ENCODE peak calls at places on chromosomes 6 and 20, in six cellular contexts. One of them, this sample, is unnamed.

GRCh38 chr6:143264291-143264834 is 186.1 kb downstream of the ADAT2 start:
- DNase-seq in CD8-positive, alpha-beta memory T cell: no peak
- DNase-seq in CD4-positive, alpha-beta T cell: no peak
- DNase-seq in IMR-90: no peak
- DNase-seq in naive thymus-derived CD4-positive, alpha-beta T cell: no peak
- DNase-seq in SK-N-SH: peak
- DNase-seq in this sample: no peak

GRCh38 chr6:12075067-12075563 is 63.0 kb downstream of the HIVEP1 start:
- DNase-seq in SK-N-SH: no peak
- DNase-seq in IMR-90: no peak
- DNase-seq in naive thymus-derived CD4-positive, alpha-beta T cell: peak
- DNase-seq in CD4-positive, alpha-beta T cell: no peak
- DNase-seq in CD8-positive, alpha-beta memory T cell: peak
- DNase-seq in this sample: no peak

GRCh38 chr6:88268508-88268907 is 102.4 kb upstream of the CNR1 start:
- DNase-seq in naive thymus-derived CD4-positive, alpha-beta T cell: no peak
- DNase-seq in IMR-90: no peak
- DNase-seq in SK-N-SH: peak
- DNase-seq in CD4-positive, alpha-beta T cell: no peak
- DNase-seq in CD8-positive, alpha-beta memory T cell: no peak
- DNase-seq in this sample: no peak

GRCh38 chr20:23135449-23136447 is 49.6 kb upstream of the CD93 start:
- DNase-seq in CD8-positive, alpha-beta memory T cell: no peak
- DNase-seq in IMR-90: no peak
- DNase-seq in CD4-positive, alpha-beta T cell: no peak
- DNase-seq in SK-N-SH: no peak
- DNase-seq in naive thymus-derived CD4-positive, alpha-beta T cell: no peak
- DNase-seq in this sample: no peak

GRCh38 chr6:87561012-87561411 is 28.8 kb downstream of the RARS2 start:
- DNase-seq in IMR-90: peak
- DNase-seq in SK-N-SH: no peak
- DNase-seq in CD8-positive, alpha-beta memory T cell: no peak
- DNase-seq in naive thymus-derived CD4-positive, alpha-beta T cell: no peak
- DNase-seq in CD4-positive, alpha-beta T cell: no peak
- DNase-seq in this sample: no peak

GRCh38 chr6:71499667-71500066 is 211.1 kb downstream of the OGFRL1 start:
- DNase-seq in CD8-positive, alpha-beta memory T cell: no peak
- DNase-seq in naive thymus-derived CD4-positive, alpha-beta T cell: no peak
- DNase-seq in CD4-positive, alpha-beta T cell: no peak
- DNase-seq in IMR-90: no peak
- DNase-seq in SK-N-SH: no peak
- DNase-seq in this sample: no peak

GRCh38 chr6:139533573-139534471 is 159.4 kb upstream of the CITED2 start:
- DNase-seq in SK-N-SH: no peak
- DNase-seq in IMR-90: peak
- DNase-seq in CD4-positive, alpha-beta T cell: no peak
- DNase-seq in naive thymus-derived CD4-positive, alpha-beta T cell: no peak
- DNase-seq in CD8-positive, alpha-beta memory T cell: no peak
- DNase-seq in this sample: peak

GRCh38 chr6:64904616-64905015 is 802.4 kb downstream of the EYS start:
- DNase-seq in CD8-positive, alpha-beta memory T cell: no peak
- DNase-seq in naive thymus-derived CD4-positive, alpha-beta T cell: no peak
- DNase-seq in SK-N-SH: no peak
- DNase-seq in CD4-positive, alpha-beta T cell: no peak
- DNase-seq in IMR-90: no peak
- DNase-seq in this sample: no peak

GRCh38 chr6:138971601-138972000 is 16.5 kb downstream of the REPS1 start:
- DNase-seq in SK-N-SH: no peak
- DNase-seq in CD4-positive, alpha-beta T cell: no peak
- DNase-seq in naive thymus-derived CD4-positive, alpha-beta T cell: no peak
- DNase-seq in CD8-positive, alpha-beta memory T cell: no peak
- DNase-seq in IMR-90: peak
- DNase-seq in this sample: no peak

GRCh38 chr6:7836371-7837026 is 74.1 kb downstream of the TXNDC5 start:
- DNase-seq in CD8-positive, alpha-beta memory T cell: no peak
- DNase-seq in SK-N-SH: no peak
- DNase-seq in naive thymus-derived CD4-positive, alpha-beta T cell: no peak
- DNase-seq in IMR-90: no peak
- DNase-seq in CD4-positive, alpha-beta T cell: no peak
- DNase-seq in this sample: no peak

GRCh38 chr6:34129753-34130152 is 16.1 kb downstream of the GRM4 start:
- DNase-seq in CD4-positive, alpha-beta T cell: no peak
- DNase-seq in CD8-positive, alpha-beta memory T cell: no peak
- DNase-seq in SK-N-SH: no peak
- DNase-seq in naive thymus-derived CD4-positive, alpha-beta T cell: no peak
- DNase-seq in IMR-90: no peak
- DNase-seq in this sample: no peak

GRCh38 chr6:97292671-97293070 is 9.7 kb upstream of the MMS22L start:
- DNase-seq in SK-N-SH: no peak
- DNase-seq in IMR-90: peak
- DNase-seq in CD8-positive, alpha-beta memory T cell: no peak
- DNase-seq in CD4-positive, alpha-beta T cell: no peak
- DNase-seq in naive thymus-derived CD4-positive, alpha-beta T cell: no peak
- DNase-seq in this sample: no peak

GRCh38 chr20:60395993-60396392 is 437.8 kb downstream of the CDH26 start:
- DNase-seq in CD4-positive, alpha-beta T cell: no peak
- DNase-seq in CD8-positive, alpha-beta memory T cell: no peak
- DNase-seq in IMR-90: no peak
- DNase-seq in naive thymus-derived CD4-positive, alpha-beta T cell: no peak
- DNase-seq in SK-N-SH: peak
- DNase-seq in this sample: no peak

GRCh38 chr6:16136536-16137450 is 7.9 kb downstream of the MYLIP start:
- DNase-seq in CD4-positive, alpha-beta T cell: peak
- DNase-seq in SK-N-SH: no peak
- DNase-seq in naive thymus-derived CD4-positive, alpha-beta T cell: no peak
- DNase-seq in CD8-positive, alpha-beta memory T cell: peak
- DNase-seq in IMR-90: peak
- DNase-seq in this sample: no peak

GRCh38 chr6:6840831-6841263 is 252.3 kb downstream of the LY86 start:
- DNase-seq in naive thymus-derived CD4-positive, alpha-beta T cell: no peak
- DNase-seq in SK-N-SH: no peak
- DNase-seq in IMR-90: no peak
- DNase-seq in CD4-positive, alpha-beta T cell: no peak
- DNase-seq in CD8-positive, alpha-beta memory T cell: no peak
- DNase-seq in this sample: no peak

GRCh38 chr20:50285376-50286173 is 94.9 kb downstream of the CEBPB start:
- DNase-seq in IMR-90: peak
- DNase-seq in naive thymus-derived CD4-positive, alpha-beta T cell: no peak
- DNase-seq in CD4-positive, alpha-beta T cell: no peak
- DNase-seq in CD8-positive, alpha-beta memory T cell: no peak
- DNase-seq in SK-N-SH: peak
- DNase-seq in this sample: no peak

GRCh38 chr6:161171207-161171606 is 102.7 kb downstream of the AGPAT4 start:
- DNase-seq in CD8-positive, alpha-beta memory T cell: no peak
- DNase-seq in naive thymus-derived CD4-positive, alpha-beta T cell: no peak
- DNase-seq in IMR-90: no peak
- DNase-seq in CD4-positive, alpha-beta T cell: no peak
- DNase-seq in SK-N-SH: no peak
- DNase-seq in this sample: no peak

GRCh38 chr6:72182337-72183246 is 296.2 kb downstream of the RIMS1 start:
- DNase-seq in IMR-90: peak
- DNase-seq in CD8-positive, alpha-beta memory T cell: no peak
- DNase-seq in naive thymus-derived CD4-positive, alpha-beta T cell: no peak
- DNase-seq in SK-N-SH: peak
- DNase-seq in CD4-positive, alpha-beta T cell: no peak
- DNase-seq in this sample: peak

GRCh38 chr6:41560440-41561192 is 14.4 kb downstream of the FOXP4 start:
- DNase-seq in CD4-positive, alpha-beta T cell: peak
- DNase-seq in CD8-positive, alpha-beta memory T cell: peak
- DNase-seq in naive thymus-derived CD4-positive, alpha-beta T cell: peak
- DNase-seq in SK-N-SH: no peak
- DNase-seq in IMR-90: no peak
- DNase-seq in this sample: peak

GRCh38 chr6:155195903-155196302 is 67.9 kb upstream of the CLDN20 start:
- DNase-seq in SK-N-SH: no peak
- DNase-seq in CD8-positive, alpha-beta memory T cell: no peak
- DNase-seq in naive thymus-derived CD4-positive, alpha-beta T cell: no peak
- DNase-seq in CD4-positive, alpha-beta T cell: no peak
- DNase-seq in IMR-90: no peak
- DNase-seq in this sample: no peak

GRCh38 chr20:2692886-2693285 is 306 bp downstream of the EBF4 start:
- DNase-seq in SK-N-SH: no peak
- DNase-seq in naive thymus-derived CD4-positive, alpha-beta T cell: peak
- DNase-seq in CD8-positive, alpha-beta memory T cell: peak
- DNase-seq in IMR-90: no peak
- DNase-seq in CD4-positive, alpha-beta T cell: no peak
- DNase-seq in this sample: no peak

GRCh38 chr20:34753706-34754461 is 49.7 kb downstream of the TP53INP2 start:
- DNase-seq in CD8-positive, alpha-beta memory T cell: no peak
- DNase-seq in IMR-90: peak
- DNase-seq in CD4-positive, alpha-beta T cell: no peak
- DNase-seq in naive thymus-derived CD4-positive, alpha-beta T cell: no peak
- DNase-seq in SK-N-SH: no peak
- DNase-seq in this sample: no peak

GRCh38 chr20:6765469-6766058 is 1.9 kb upstream of the BMP2 start:
- DNase-seq in CD8-positive, alpha-beta memory T cell: no peak
- DNase-seq in SK-N-SH: peak
- DNase-seq in IMR-90: peak
- DNase-seq in CD4-positive, alpha-beta T cell: no peak
- DNase-seq in naive thymus-derived CD4-positive, alpha-beta T cell: no peak
- DNase-seq in this sample: no peak

GRCh38 chr20:6768228-6769185 is 1.0 kb downstream of the BMP2 start:
- DNase-seq in CD8-positive, alpha-beta memory T cell: no peak
- DNase-seq in IMR-90: peak
- DNase-seq in naive thymus-derived CD4-positive, alpha-beta T cell: no peak
- DNase-seq in CD4-positive, alpha-beta T cell: no peak
- DNase-seq in SK-N-SH: peak
- DNase-seq in this sample: peak

GRCh38 chr20:6766433-6766832 is 1.1 kb upstream of the BMP2 start:
- DNase-seq in SK-N-SH: no peak
- DNase-seq in CD8-positive, alpha-beta memory T cell: no peak
- DNase-seq in naive thymus-derived CD4-positive, alpha-beta T cell: no peak
- DNase-seq in CD4-positive, alpha-beta T cell: no peak
- DNase-seq in IMR-90: no peak
- DNase-seq in this sample: peak

GRCh38 chr20:6767166-6767535 is 335 bp upstream of the BMP2 start:
- DNase-seq in CD8-positive, alpha-beta memory T cell: no peak
- DNase-seq in naive thymus-derived CD4-positive, alpha-beta T cell: no peak
- DNase-seq in IMR-90: no peak
- DNase-seq in SK-N-SH: no peak
- DNase-seq in CD4-positive, alpha-beta T cell: no peak
- DNase-seq in this sample: no peak

GRCh38 chr20:6767536-6768227 is at the start of gene BMP2:
- DNase-seq in SK-N-SH: peak
- DNase-seq in IMR-90: peak
- DNase-seq in CD4-positive, alpha-beta T cell: no peak
- DNase-seq in CD8-positive, alpha-beta memory T cell: no peak
- DNase-seq in naive thymus-derived CD4-positive, alpha-beta T cell: no peak
- DNase-seq in this sample: peak
- H3K27ac ChIP-seq in SK-N-SH: no peak
- H3K27ac ChIP-seq in IMR-90: peak
- H3K27ac ChIP-seq in CD4-positive, alpha-beta T cell: no peak
- H3K27ac ChIP-seq in CD8-positive, alpha-beta memory T cell: no peak
- H3K27ac ChIP-seq in naive thymus-derived CD4-positive, alpha-beta T cell: no peak
- H3K27ac ChIP-seq in this sample: peak

GRCh38 chr20:10560681-10561080 is 113.1 kb downstream of the JAG1 start:
- DNase-seq in CD4-positive, alpha-beta T cell: no peak
- DNase-seq in IMR-90: no peak
- DNase-seq in CD8-positive, alpha-beta memory T cell: no peak
- DNase-seq in naive thymus-derived CD4-positive, alpha-beta T cell: no peak
- DNase-seq in SK-N-SH: no peak
- DNase-seq in this sample: no peak

GRCh38 chr20:10556519-10557083 is 117.2 kb downstream of the JAG1 start:
- DNase-seq in naive thymus-derived CD4-positive, alpha-beta T cell: no peak
- DNase-seq in SK-N-SH: no peak
- DNase-seq in IMR-90: no peak
- DNase-seq in CD8-positive, alpha-beta memory T cell: no peak
- DNase-seq in CD4-positive, alpha-beta T cell: no peak
- DNase-seq in this sample: no peak

GRCh38 chr20:10557685-10558084 is 116.1 kb downstream of the JAG1 start:
- DNase-seq in CD4-positive, alpha-beta T cell: no peak
- DNase-seq in naive thymus-derived CD4-positive, alpha-beta T cell: no peak
- DNase-seq in IMR-90: no peak
- DNase-seq in CD8-positive, alpha-beta memory T cell: no peak
- DNase-seq in SK-N-SH: no peak
- DNase-seq in this sample: no peak

GRCh38 chr20:10559266-10559665 is 114.5 kb downstream of the JAG1 start:
- DNase-seq in CD4-positive, alpha-beta T cell: no peak
- DNase-seq in CD8-positive, alpha-beta memory T cell: no peak
- DNase-seq in SK-N-SH: no peak
- DNase-seq in IMR-90: no peak
- DNase-seq in naive thymus-derived CD4-positive, alpha-beta T cell: no peak
- DNase-seq in this sample: no peak

GRCh38 chr20:10558635-10559187 is 115.1 kb downstream of the JAG1 start:
- DNase-seq in CD4-positive, alpha-beta T cell: no peak
- DNase-seq in SK-N-SH: no peak
- DNase-seq in IMR-90: peak
- DNase-seq in naive thymus-derived CD4-positive, alpha-beta T cell: no peak
- DNase-seq in CD8-positive, alpha-beta memory T cell: peak
- DNase-seq in this sample: no peak
- H3K27ac ChIP-seq in CD4-positive, alpha-beta T cell: no peak
- H3K27ac ChIP-seq in SK-N-SH: peak
- H3K27ac ChIP-seq in IMR-90: peak
- H3K27ac ChIP-seq in naive thymus-derived CD4-positive, alpha-beta T cell: no peak
- H3K27ac ChIP-seq in CD8-positive, alpha-beta memory T cell: no peak
- H3K27ac ChIP-seq in this sample: no peak

GRCh38 chr6:111427341-111428116 is 55.5 kb downstream of the REV3L start:
- DNase-seq in IMR-90: peak
- DNase-seq in CD4-positive, alpha-beta T cell: no peak
- DNase-seq in SK-N-SH: no peak
- DNase-seq in CD8-positive, alpha-beta memory T cell: no peak
- DNase-seq in naive thymus-derived CD4-positive, alpha-beta T cell: no peak
- DNase-seq in this sample: no peak

GRCh38 chr6:111429571-111429970 is 53.4 kb downstream of the REV3L start:
- DNase-seq in IMR-90: no peak
- DNase-seq in SK-N-SH: no peak
- DNase-seq in naive thymus-derived CD4-positive, alpha-beta T cell: no peak
- DNase-seq in CD4-positive, alpha-beta T cell: no peak
- DNase-seq in CD8-positive, alpha-beta memory T cell: no peak
- DNase-seq in this sample: no peak

GRCh38 chr6:111428803-111429202 is 54.2 kb downstream of the REV3L start:
- DNase-seq in naive thymus-derived CD4-positive, alpha-beta T cell: no peak
- DNase-seq in IMR-90: no peak
- DNase-seq in CD8-positive, alpha-beta memory T cell: no peak
- DNase-seq in SK-N-SH: no peak
- DNase-seq in CD4-positive, alpha-beta T cell: no peak
- DNase-seq in this sample: no peak

GRCh38 chr6:111430605-111431378 is 52.2 kb downstream of the REV3L start:
- DNase-seq in CD8-positive, alpha-beta memory T cell: no peak
- DNase-seq in IMR-90: no peak
- DNase-seq in CD4-positive, alpha-beta T cell: no peak
- DNase-seq in naive thymus-derived CD4-positive, alpha-beta T cell: no peak
- DNase-seq in SK-N-SH: no peak
- DNase-seq in this sample: no peak
- H3K27ac ChIP-seq in CD8-positive, alpha-beta memory T cell: no peak
- H3K27ac ChIP-seq in IMR-90: no peak
- H3K27ac ChIP-seq in CD4-positive, alpha-beta T cell: no peak
- H3K27ac ChIP-seq in naive thymus-derived CD4-positive, alpha-beta T cell: no peak
- H3K27ac ChIP-seq in SK-N-SH: no peak
- H3K27ac ChIP-seq in this sample: no peak

DNA sequence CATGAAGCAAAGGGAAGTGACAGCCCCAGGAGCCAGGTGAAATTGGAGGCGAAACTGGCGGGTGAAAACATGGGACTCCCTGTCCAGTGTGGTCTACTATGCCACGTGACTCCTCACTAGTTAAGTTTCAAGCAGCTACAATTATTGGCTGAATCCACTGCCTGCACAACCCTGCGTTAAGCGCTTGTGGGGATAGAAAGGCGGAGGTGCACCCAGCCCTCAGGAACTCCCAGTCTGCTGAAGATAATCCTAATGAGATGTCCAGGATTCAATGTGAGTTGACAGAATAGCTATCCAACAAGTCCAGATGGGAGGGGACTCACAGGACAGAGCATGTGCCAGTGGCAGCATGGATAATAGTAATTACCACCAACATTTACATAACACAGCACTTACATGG is 1.9 kb downstream of the MOCS1 start:
- DNase-seq in CD8-positive, alpha-beta memory T cell: no peak
- DNase-seq in SK-N-SH: no peak
- DNase-seq in CD4-positive, alpha-beta T cell: no peak
- DNase-seq in IMR-90: no peak
- DNase-seq in naive thymus-derived CD4-positive, alpha-beta T cell: no peak
- DNase-seq in this sample: no peak
- H3K27ac ChIP-seq in CD8-positive, alpha-beta memory T cell: no peak
- H3K27ac ChIP-seq in SK-N-SH: no peak
- H3K27ac ChIP-seq in CD4-positive, alpha-beta T cell: no peak
- H3K27ac ChIP-seq in IMR-90: no peak
- H3K27ac ChIP-seq in naive thymus-derived CD4-positive, alpha-beta T cell: no peak
- H3K27ac ChIP-seq in this sample: no peak

This sample was measured in colonic mucosa.